ENCODE peak calls at places on chromosomes 4 and X, in ten cellular contexts. One of them, this sample, is unnamed.

GRCh38 chr4:106809083-106809482 is 227.0 kb downstream of the DKK2 start:
- DNase-seq in upper lobe of right lung: no peak
- DNase-seq in breast epithelium: no peak
- DNase-seq in fibroblast of the aortic adventitia: peak; percentile 74
- DNase-seq in tibial artery: no peak
- DNase-seq in epithelial cell of proximal tubule: peak; percentile 6
- DNase-seq in choroid plexus epithelial cell: peak; percentile 84
- DNase-seq in HFF-Myc: peak; percentile 33
- DNase-seq in HCT116: peak; percentile 26
- DNase-seq in mesenchymal stem cell: peak; percentile 65
- DNase-seq in this sample: peak; percentile 75

GRCh38 chr4:40350627-40351227 is 15.6 kb downstream of the CHRNA9 start:
- DNase-seq in upper lobe of right lung: no peak
- DNase-seq in breast epithelium: no peak
- DNase-seq in fibroblast of the aortic adventitia: no peak
- DNase-seq in tibial artery: no peak
- DNase-seq in epithelial cell of proximal tubule: no peak
- DNase-seq in choroid plexus epithelial cell: no peak
- DNase-seq in HFF-Myc: no peak
- DNase-seq in HCT116: no peak
- DNase-seq in mesenchymal stem cell: no peak
- DNase-seq in this sample: peak; percentile 11

GRCh38 chrX:151871244-151871643 is 41.4 kb upstream of the MAGEA4 start:
- DNase-seq in upper lobe of right lung: no peak
- DNase-seq in breast epithelium: no peak
- DNase-seq in fibroblast of the aortic adventitia: peak; percentile 94
- DNase-seq in tibial artery: no peak
- DNase-seq in epithelial cell of proximal tubule: no peak
- DNase-seq in choroid plexus epithelial cell: peak; percentile 92
- DNase-seq in HFF-Myc: peak; percentile 20
- DNase-seq in HCT116: peak; percentile 38
- DNase-seq in mesenchymal stem cell: peak; percentile 28
- DNase-seq in this sample: peak; percentile 90

GRCh38 chr4:26459756-26460530 is 30.3 kb downstream of the CCKAR start:
- DNase-seq in upper lobe of right lung: no peak
- DNase-seq in breast epithelium: no peak
- DNase-seq in fibroblast of the aortic adventitia: peak; percentile 39
- DNase-seq in tibial artery: no peak
- DNase-seq in epithelial cell of proximal tubule: no peak
- DNase-seq in choroid plexus epithelial cell: no peak
- DNase-seq in HFF-Myc: no peak
- DNase-seq in HCT116: no peak
- DNase-seq in mesenchymal stem cell: no peak
- DNase-seq in this sample: no peak

GRCh38 chr4:143286733-143287570 is 49.7 kb upstream of the GAB1 start:
- DNase-seq in upper lobe of right lung: no peak
- DNase-seq in breast epithelium: no peak
- DNase-seq in fibroblast of the aortic adventitia: peak; percentile 83
- DNase-seq in tibial artery: no peak
- DNase-seq in epithelial cell of proximal tubule: no peak
- DNase-seq in choroid plexus epithelial cell: peak; percentile 80
- DNase-seq in HFF-Myc: no peak
- DNase-seq in HCT116: no peak
- DNase-seq in mesenchymal stem cell: peak; percentile 51
- DNase-seq in this sample: peak; percentile 56

GRCh38 chr4:7771056-7771455 is 168.6 kb downstream of the AFAP1 start:
- DNase-seq in upper lobe of right lung: peak; percentile 20
- DNase-seq in breast epithelium: no peak
- DNase-seq in fibroblast of the aortic adventitia: no peak
- DNase-seq in tibial artery: peak; percentile 27
- DNase-seq in epithelial cell of proximal tubule: no peak
- DNase-seq in choroid plexus epithelial cell: no peak
- DNase-seq in HFF-Myc: no peak
- DNase-seq in HCT116: no peak
- DNase-seq in mesenchymal stem cell: no peak
- DNase-seq in this sample: no peak

GRCh38 chr4:1777822-1778641 is 15.1 kb upstream of the FGFR3 start:
- DNase-seq in upper lobe of right lung: no peak
- DNase-seq in breast epithelium: no peak
- DNase-seq in fibroblast of the aortic adventitia: peak; percentile 21
- DNase-seq in tibial artery: no peak
- DNase-seq in epithelial cell of proximal tubule: no peak
- DNase-seq in choroid plexus epithelial cell: peak; percentile 19
- DNase-seq in HFF-Myc: no peak
- DNase-seq in HCT116: no peak
- DNase-seq in mesenchymal stem cell: peak; percentile 23
- DNase-seq in this sample: peak; percentile 20

GRCh38 chrX:133215747-133216146 is 2.4 kb downstream of the TFDP3 start:
- DNase-seq in upper lobe of right lung: no peak
- DNase-seq in breast epithelium: peak; percentile 50
- DNase-seq in fibroblast of the aortic adventitia: no peak
- DNase-seq in tibial artery: no peak
- DNase-seq in epithelial cell of proximal tubule: no peak
- DNase-seq in choroid plexus epithelial cell: peak; percentile 42
- DNase-seq in HFF-Myc: no peak
- DNase-seq in HCT116: no peak
- DNase-seq in mesenchymal stem cell: peak; percentile 22
- DNase-seq in this sample: no peak

GRCh38 chrX:101659601-101660063 is at the start of gene ARMCX2:
- DNase-seq in upper lobe of right lung: peak; percentile 67
- DNase-seq in breast epithelium: no peak
- DNase-seq in fibroblast of the aortic adventitia: peak; percentile 74
- DNase-seq in tibial artery: peak; percentile 79
- DNase-seq in epithelial cell of proximal tubule: no peak
- DNase-seq in choroid plexus epithelial cell: peak; percentile 75
- DNase-seq in HFF-Myc: no peak
- DNase-seq in HCT116: no peak
- DNase-seq in mesenchymal stem cell: peak; percentile 68
- DNase-seq in this sample: peak; percentile 73

GRCh38 chr4:1711055-1711905 is 839 bp downstream of the SLBP start:
- DNase-seq in upper lobe of right lung: peak; percentile 76
- DNase-seq in breast epithelium: no peak
- DNase-seq in fibroblast of the aortic adventitia: peak; percentile 48
- DNase-seq in tibial artery: peak; percentile 85
- DNase-seq in epithelial cell of proximal tubule: no peak
- DNase-seq in choroid plexus epithelial cell: peak; percentile 76
- DNase-seq in HFF-Myc: no peak
- DNase-seq in HCT116: no peak
- DNase-seq in mesenchymal stem cell: peak; percentile 66
- DNase-seq in this sample: peak; percentile 63

GRCh38 chr4:67575232-67575888 is 16.8 kb downstream of the STAP1 start:
- DNase-seq in upper lobe of right lung: no peak
- DNase-seq in breast epithelium: no peak
- DNase-seq in fibroblast of the aortic adventitia: no peak
- DNase-seq in tibial artery: no peak
- DNase-seq in epithelial cell of proximal tubule: peak; percentile 22
- DNase-seq in choroid plexus epithelial cell: peak; percentile 74
- DNase-seq in HFF-Myc: no peak
- DNase-seq in HCT116: no peak
- DNase-seq in mesenchymal stem cell: no peak
- DNase-seq in this sample: no peak
- H3K4me3 ChIP-seq in upper lobe of right lung: no peak overlapping the region
- H3K4me3 ChIP-seq in breast epithelium: no peak overlapping the region
- H3K4me3 ChIP-seq in fibroblast of the aortic adventitia: no peak overlapping the region
- H3K4me3 ChIP-seq in tibial artery: no peak overlapping the region
- H3K4me3 ChIP-seq in epithelial cell of proximal tubule: peak overlapping the region; percentile 41
- H3K4me3 ChIP-seq in choroid plexus epithelial cell: peak overlapping the region; percentile 40
- H3K4me3 ChIP-seq in HFF-Myc: no peak overlapping the region
- H3K4me3 ChIP-seq in HCT116: no peak overlapping the region
- H3K4me3 ChIP-seq in mesenchymal stem cell: no peak overlapping the region
- H3K4me3 ChIP-seq in this sample: no peak overlapping the region

DNA sequence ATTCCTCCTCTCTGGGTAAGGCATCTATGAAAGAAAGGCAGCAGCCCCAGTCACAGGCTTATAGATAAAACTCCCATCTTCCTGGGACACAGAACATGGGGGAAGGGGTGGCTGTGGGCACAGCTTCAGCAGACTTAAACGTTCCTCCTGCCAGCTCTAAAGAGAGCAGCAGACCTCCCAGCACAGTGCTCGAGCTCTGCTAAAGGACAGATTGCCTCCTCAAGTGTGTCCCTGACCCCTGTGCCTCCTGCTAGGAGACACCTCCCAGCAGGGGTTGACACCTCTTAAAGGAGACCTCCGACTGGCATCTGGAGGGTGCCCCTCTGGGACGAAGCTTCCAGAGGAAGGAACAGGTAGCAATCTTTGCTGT is 89.9 kb downstream of the EFHC2 start:
- DNase-seq in upper lobe of right lung: no peak
- DNase-seq in breast epithelium: no peak
- DNase-seq in fibroblast of the aortic adventitia: no peak
- DNase-seq in tibial artery: no peak
- DNase-seq in epithelial cell of proximal tubule: no peak
- DNase-seq in choroid plexus epithelial cell: no peak
- DNase-seq in HFF-Myc: no peak
- DNase-seq in HCT116: no peak
- DNase-seq in mesenchymal stem cell: no peak
- DNase-seq in this sample: no peak
- H3K4me3 ChIP-seq in upper lobe of right lung: no peak overlapping the region
- H3K4me3 ChIP-seq in breast epithelium: peak overlapping the region; percentile 17
- H3K4me3 ChIP-seq in fibroblast of the aortic adventitia: no peak overlapping the region
- H3K4me3 ChIP-seq in tibial artery: peak overlapping the region; percentile 29
- H3K4me3 ChIP-seq in epithelial cell of proximal tubule: no peak overlapping the region
- H3K4me3 ChIP-seq in choroid plexus epithelial cell: no peak overlapping the region
- H3K4me3 ChIP-seq in HFF-Myc: no peak overlapping the region
- H3K4me3 ChIP-seq in HCT116: no peak overlapping the region
- H3K4me3 ChIP-seq in mesenchymal stem cell: no peak overlapping the region
- H3K4me3 ChIP-seq in this sample: no peak overlapping the region

DNA sequence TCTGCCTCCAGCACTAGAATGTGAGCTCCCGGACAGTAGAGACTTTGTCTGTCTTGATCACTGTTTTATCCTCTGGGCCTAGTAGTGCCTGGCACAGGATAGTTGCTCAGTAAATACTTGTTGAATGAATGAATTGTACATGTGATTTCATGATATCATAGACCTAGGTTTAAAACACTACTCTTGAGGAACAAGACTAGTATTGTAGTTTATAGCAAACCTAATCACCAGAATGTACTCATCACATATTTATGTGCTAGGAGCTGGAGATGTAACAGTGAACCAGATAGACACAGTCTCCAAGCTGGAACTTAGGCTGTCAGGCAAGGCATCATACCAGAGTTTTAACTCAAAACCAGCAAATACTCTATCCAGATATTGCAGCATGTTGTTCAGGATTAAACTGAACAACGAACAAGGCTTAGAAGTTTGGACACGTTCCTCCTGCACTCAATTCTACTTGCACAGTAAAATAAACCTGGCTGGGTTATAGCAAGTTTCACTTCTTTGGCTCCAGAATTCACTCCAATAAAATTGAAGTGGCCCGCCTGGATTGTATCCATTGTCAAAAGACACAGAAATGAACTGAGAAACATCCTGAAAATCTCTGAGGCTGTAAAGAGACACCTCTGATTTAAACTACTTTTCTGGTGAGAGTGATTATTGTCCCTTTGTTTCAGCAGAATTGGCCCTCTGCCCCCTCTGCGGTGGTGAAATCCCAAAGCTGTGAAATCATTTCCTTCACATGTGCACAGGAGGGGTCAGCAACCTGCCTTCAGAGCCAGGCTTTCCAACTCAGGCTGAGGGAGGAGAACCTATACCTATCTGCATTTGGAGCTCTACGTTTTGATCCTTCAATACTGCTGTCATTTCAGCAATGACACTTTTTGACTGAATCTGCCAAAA is 23.2 kb downstream of the GAB3 start:
- DNase-seq in upper lobe of right lung: no peak
- DNase-seq in breast epithelium: peak; percentile 53
- DNase-seq in fibroblast of the aortic adventitia: peak; percentile 76
- DNase-seq in tibial artery: peak; percentile 80
- DNase-seq in epithelial cell of proximal tubule: no peak
- DNase-seq in choroid plexus epithelial cell: peak; percentile 77
- DNase-seq in HFF-Myc: no peak
- DNase-seq in HCT116: no peak
- DNase-seq in mesenchymal stem cell: peak; percentile 61
- DNase-seq in this sample: peak; percentile 79
- H3K4me3 ChIP-seq in upper lobe of right lung: no peak overlapping the region
- H3K4me3 ChIP-seq in breast epithelium: no peak overlapping the region
- H3K4me3 ChIP-seq in fibroblast of the aortic adventitia: no peak overlapping the region
- H3K4me3 ChIP-seq in tibial artery: no peak overlapping the region
- H3K4me3 ChIP-seq in epithelial cell of proximal tubule: no peak overlapping the region
- H3K4me3 ChIP-seq in choroid plexus epithelial cell: no peak overlapping the region
- H3K4me3 ChIP-seq in HFF-Myc: no peak overlapping the region
- H3K4me3 ChIP-seq in HCT116: no peak overlapping the region
- H3K4me3 ChIP-seq in mesenchymal stem cell: no peak overlapping the region
- H3K4me3 ChIP-seq in this sample: no peak overlapping the region

DNA sequence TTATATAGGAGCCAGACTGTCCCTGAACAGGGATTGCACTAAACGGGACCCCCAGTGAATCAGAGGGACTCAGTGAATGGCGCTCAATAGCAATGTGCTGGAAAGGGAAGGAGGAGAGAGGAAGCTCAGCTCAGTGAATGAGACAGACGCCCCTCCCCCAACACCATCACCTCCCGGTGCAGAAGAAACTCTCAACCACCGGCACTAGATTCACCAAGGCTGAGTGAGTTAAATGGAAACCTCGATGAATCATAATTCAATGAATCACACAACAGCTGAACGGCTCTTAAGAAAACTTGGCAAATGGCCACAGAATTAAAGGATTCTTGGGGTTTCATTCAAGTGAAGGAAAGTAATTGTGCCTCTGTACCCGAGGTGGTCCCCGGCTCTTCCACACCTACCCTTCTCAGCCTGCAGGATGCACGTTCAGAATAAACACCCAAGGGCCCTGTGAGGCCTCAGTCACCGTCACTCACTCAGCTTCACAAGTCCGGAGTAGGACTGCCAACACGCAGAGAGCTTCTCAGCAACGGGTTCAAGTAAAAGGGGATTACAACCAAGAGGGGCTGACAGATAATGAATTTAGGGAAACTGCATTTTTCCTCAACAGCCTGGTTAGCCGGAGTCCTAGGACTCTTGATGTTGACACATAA is 29.3 kb downstream of the CRMP1 start:
- DNase-seq in upper lobe of right lung: no peak
- DNase-seq in breast epithelium: no peak
- DNase-seq in fibroblast of the aortic adventitia: peak; percentile 77
- DNase-seq in tibial artery: no peak
- DNase-seq in epithelial cell of proximal tubule: peak; percentile 83
- DNase-seq in choroid plexus epithelial cell: peak; percentile 93
- DNase-seq in HFF-Myc: peak; percentile 51
- DNase-seq in HCT116: peak; percentile 57
- DNase-seq in mesenchymal stem cell: peak; percentile 75
- DNase-seq in this sample: peak; percentile 84
- H3K4me3 ChIP-seq in upper lobe of right lung: no peak overlapping the region
- H3K4me3 ChIP-seq in breast epithelium: no peak overlapping the region
- H3K4me3 ChIP-seq in fibroblast of the aortic adventitia: no peak overlapping the region
- H3K4me3 ChIP-seq in tibial artery: no peak overlapping the region
- H3K4me3 ChIP-seq in epithelial cell of proximal tubule: no peak overlapping the region
- H3K4me3 ChIP-seq in choroid plexus epithelial cell: no peak overlapping the region
- H3K4me3 ChIP-seq in HFF-Myc: no peak overlapping the region
- H3K4me3 ChIP-seq in HCT116: no peak overlapping the region
- H3K4me3 ChIP-seq in mesenchymal stem cell: no peak overlapping the region
- H3K4me3 ChIP-seq in this sample: no peak overlapping the region

DNA sequence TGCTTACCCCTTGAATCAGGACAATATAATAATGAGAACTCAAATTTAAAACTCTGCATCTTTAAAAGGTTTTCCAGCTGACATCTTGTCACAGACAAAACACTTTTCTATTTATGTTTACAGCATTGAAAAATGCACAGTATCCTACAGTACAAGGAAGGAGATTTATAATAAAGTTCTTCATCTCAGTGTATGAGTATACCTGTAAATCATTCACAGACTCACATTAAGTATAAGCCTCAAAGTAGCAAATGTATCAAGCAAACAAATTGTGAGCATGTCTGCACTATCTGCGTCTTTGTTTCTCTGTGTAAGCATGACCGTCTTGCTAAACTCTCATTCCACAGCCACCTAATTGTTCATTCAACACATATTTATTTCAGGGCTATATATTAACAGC is 52.8 kb downstream of the PPP1R2C start:
- DNase-seq in upper lobe of right lung: no peak
- DNase-seq in breast epithelium: no peak
- DNase-seq in fibroblast of the aortic adventitia: no peak
- DNase-seq in tibial artery: no peak
- DNase-seq in epithelial cell of proximal tubule: no peak
- DNase-seq in choroid plexus epithelial cell: no peak
- DNase-seq in HFF-Myc: no peak
- DNase-seq in HCT116: no peak
- DNase-seq in mesenchymal stem cell: no peak
- DNase-seq in this sample: no peak
- H3K4me3 ChIP-seq in upper lobe of right lung: no peak overlapping the region
- H3K4me3 ChIP-seq in breast epithelium: no peak overlapping the region
- H3K4me3 ChIP-seq in fibroblast of the aortic adventitia: no peak overlapping the region
- H3K4me3 ChIP-seq in tibial artery: no peak overlapping the region
- H3K4me3 ChIP-seq in epithelial cell of proximal tubule: no peak overlapping the region
- H3K4me3 ChIP-seq in choroid plexus epithelial cell: no peak overlapping the region
- H3K4me3 ChIP-seq in HFF-Myc: no peak overlapping the region
- H3K4me3 ChIP-seq in HCT116: no peak overlapping the region
- H3K4me3 ChIP-seq in mesenchymal stem cell: no peak overlapping the region
- H3K4me3 ChIP-seq in this sample: no peak overlapping the region

This sample was measured in fibroblast of pulmonary artery.